ENCODE peak calls at places on chromosome 13, in five cellular contexts. W is HCT116, D is H1, T is SK-N-SH, B is GM12878. X is an unnamed sample.

GRCh38 chr13:42946927-42947326 is 45.1 kb downstream of the EPSTI1 start:
- DNase-seq in B (no peak), D (no peak), W (no peak), T (no peak), X (no peak)

GRCh38 chr13:110885966-110886365 is 28.9 kb downstream of the ANKRD10 start:
- DNase-seq in T (no peak), B (no peak), D (no peak), W (no peak), X (no peak)

GRCh38 chr13:109707044-109707794 is 79.2 kb downstream of the IRS2 start:
- DNase-seq in W (no peak), B (no peak), T (no peak), D (no peak), X (no peak)

GRCh38 chr13:114166381-114167131 is 12.5 kb upstream of the CFAP97D2 start:
- DNase-seq in B (no peak), T (peak), W (no peak), D (no peak), X (no peak)

GRCh38 chr13:108214511-108215383 is 589 bp downstream of the LIG4 start:
- DNase-seq in T (peak), B (no peak), D (no peak), W (no peak), X (no peak)

GRCh38 chr13:44493213-44493812 is 82.8 kb downstream of the TSC22D1 start:
- DNase-seq in D (no peak), T (no peak), B (no peak), W (no peak), X (no peak)

GRCh38 chr13:46170687-46171086 is 11.3 kb downstream of the LCP1 start:
- DNase-seq in D (no peak), B (no peak), W (no peak), T (no peak), X (no peak)

GRCh38 chr13:110133425-110134235 is 173.3 kb downstream of the COL4A1 start:
- DNase-seq in W (no peak), B (no peak), T (no peak), D (no peak), X (no peak)

GRCh38 chr13:29681859-29682258 is 86.4 kb upstream of the SLC7A1 start:
- DNase-seq in B (no peak), D (no peak), W (no peak), T (no peak), X (no peak)

GRCh38 chr13:49869514-49869913 is 66.6 kb downstream of the SPRYD7 start:
- DNase-seq in T (peak), W (no peak), D (peak), B (no peak), X (peak)

GRCh38 chr13:26538363-26539317 is 18.8 kb upstream of the WASF3 start:
- DNase-seq in D (no peak), B (no peak), W (no peak), T (no peak), X (no peak)

GRCh38 chr13:27404680-27405079 is 19.7 kb upstream of the GTF3A start:
- DNase-seq in D (no peak), W (no peak), B (no peak), T (no peak), X (no peak)

GRCh38 chr13:77831870-77832269 is 86.8 kb downstream of the EDNRB start:
- DNase-seq in D (no peak), T (no peak), W (no peak), B (no peak), X (no peak)

GRCh38 chr13:87669379-87669978 is 1.7 kb upstream of the SLITRK5 start:
- DNase-seq in D (no peak), W (no peak), B (no peak), T (peak), X (no peak)

GRCh38 chr13:99605417-99606321 is 104.4 kb downstream of the TM9SF2 start:
- DNase-seq in W (peak), D (no peak), B (no peak), T (peak), X (no peak)

GRCh38 chr13:39462456-39462855 is 140.5 kb downstream of the LHFPL6 start:
- DNase-seq in D (no peak), B (no peak), T (no peak), W (no peak), X (no peak)

GRCh38 chr13:94128430-94128829 is 351.1 kb downstream of the DCT start:
- DNase-seq in W (no peak), B (no peak), T (no peak), D (no peak), X (no peak)

GRCh38 chr13:75687145-75687763 is 51.1 kb downstream of the LMO7 start:
- DNase-seq in W (peak), T (peak), D (no peak), B (no peak), X (no peak)

GRCh38 chr13:72221276-72221962 is 354.4 kb upstream of the DACH1 start:
- DNase-seq in W (peak), T (no peak), B (no peak), D (peak), X (peak)

GRCh38 chr13:94301487-94301886 is 178.0 kb downstream of the DCT start:
- DNase-seq in T (no peak), W (no peak), B (no peak), D (no peak), X (no peak)

GRCh38 chr13:30148791-30149190 is 158.6 kb downstream of the KATNAL1 start:
- DNase-seq in D (no peak), W (no peak), T (no peak), B (no peak), X (no peak)

GRCh38 chr13:27956576-27957300 is 12.4 kb downstream of the CDX2 start:
- DNase-seq in B (no peak), D (no peak), T (no peak), W (no peak), X (no peak)

GRCh38 chr13:46521921-46522691 is 30.9 kb upstream of the LRCH1 start:
- DNase-seq in W (no peak), T (peak), D (no peak), B (no peak), X (no peak)

GRCh38 chr13:42832341-42833153 is 51.2 kb downstream of the FAM216B start:
- DNase-seq in B (no peak), T (no peak), D (no peak), W (no peak), X (no peak)

GRCh38 chr13:113351514-113352026 is 12.4 kb downstream of the GRTP1 start:
- DNase-seq in T (no peak), B (no peak), D (no peak), W (no peak), X (no peak)

GRCh38 chr13:92390217-92390616 is 836.4 kb upstream of the GPC6 start:
- DNase-seq in B (no peak), T (no peak), W (no peak), D (no peak), X (no peak)

GRCh38 chr13:25608181-25608580 is 236.4 kb downstream of the ATP8A2 start:
- DNase-seq in W (no peak), B (no peak), D (no peak), T (no peak), X (no peak)

GRCh38 chr13:94233401-94233800 is 246.1 kb downstream of the DCT start:
- DNase-seq in D (no peak), T (no peak), B (no peak), W (no peak), X (no peak)

GRCh38 chr13:65894049-65894448 is 1336.1 kb downstream of the PCDH9 start:
- DNase-seq in B (no peak), T (no peak), D (no peak), W (no peak), X (no peak)

GRCh38 chr13:111361046-111361872 is 40.8 kb downstream of the TEX29 start:
- DNase-seq in D (no peak), T (no peak), B (no peak), W (no peak), X (no peak)

GRCh38 chr13:48818495-48818961 is 157.2 kb upstream of the FNDC3A start:
- DNase-seq in T (no peak), B (no peak), D (no peak), W (no peak), X (no peak)

GRCh38 chr13:92808007-92808406 is 418.6 kb upstream of the GPC6 start:
- DNase-seq in D (no peak), B (no peak), T (no peak), W (no peak), X (no peak)

GRCh38 chr13:105603283-105603682 is 932.2 kb downstream of the EFNB2 start:
- DNase-seq in D (no peak), B (no peak), T (peak), W (no peak), X (no peak)

GRCh38 chr13:73993661-73994060 is 140.5 kb downstream of the KLF12 start:
- DNase-seq in W (no peak), T (no peak), D (no peak), B (no peak), X (no peak)
- H3K9ac ChIP-seq in W (no peak), T (no peak), D (no peak), B (no peak), X (no peak)

GRCh38 chr13:74573654-74574053 is 439.4 kb upstream of the KLF12 start:
- DNase-seq in T (no peak), B (no peak), D (no peak), W (no peak), X (peak)

GRCh38 chr13:74574964-74575728 is 440.9 kb upstream of the KLF12 start:
- DNase-seq in W (no peak), D (no peak), B (no peak), T (peak), X (peak)

GRCh38 chr13:74575729-74576125 is 441.5 kb upstream of the KLF12 start:
- DNase-seq in D (no peak), B (no peak), W (no peak), T (peak), X (peak)

GRCh38 chr13:74571811-74572210 is 437.6 kb upstream of the KLF12 start:
- DNase-seq in T (no peak), W (no peak), B (no peak), D (no peak), X (no peak)

GRCh38 chr13:74576504-74576903 is 442.3 kb upstream of the KLF12 start:
- DNase-seq in T (no peak), B (no peak), W (no peak), D (no peak), X (no peak)
- H3K4me3 ChIP-seq in T (no peak), B (no peak), W (no peak), D (no peak), X (no peak)

GRCh38 chr13:23288564-23288963 is 107.8 kb downstream of the SGCG start:
- DNase-seq in D (no peak), B (no peak), T (no peak), W (no peak), X (no peak)
- TF ChIP-seq YY1 in D (no peak), B (no peak), T (no peak), W (no peak), X (no peak)

GRCh38 chr13:20336761-20337160 is 104.6 kb upstream of the GJB6 start:
- DNase-seq in W (no peak), T (no peak), B (no peak), D (no peak), X (no peak)

GRCh38 chr13:20342326-20342725 is 110.2 kb upstream of the GJB6 start:
- DNase-seq in T (no peak), B (no peak), W (no peak), D (no peak), X (no peak)

GRCh38 chr13:20340136-20340758 is 108.1 kb upstream of the GJB6 start:
- DNase-seq in W (no peak), B (no peak), D (no peak), T (no peak), X (no peak)

GRCh38 chr13:20337894-20338551 is 105.9 kb upstream of the GJB6 start:
- DNase-seq in D (no peak), W (no peak), B (peak), T (no peak), X (no peak)

DNA sequence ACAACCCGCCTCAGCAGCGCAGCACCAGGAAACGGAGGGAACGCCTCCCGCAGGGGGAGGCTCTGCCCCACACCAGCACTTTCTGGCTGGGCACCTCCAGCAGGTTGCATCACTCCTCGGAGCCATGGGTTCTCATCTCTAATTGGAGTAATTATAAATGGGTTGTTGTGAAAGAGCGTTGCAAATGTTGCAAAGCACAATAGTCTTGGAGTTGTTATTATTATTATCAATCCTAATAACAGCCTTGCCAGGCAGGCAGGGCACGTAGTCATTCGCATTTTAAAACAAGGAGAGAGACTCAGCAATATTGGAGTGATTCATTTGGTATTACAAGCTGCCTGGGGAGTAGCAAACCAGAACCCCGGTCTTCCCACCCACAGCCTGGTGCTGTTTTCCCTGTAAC is 108.6 kb upstream of the GJB6 start:
- DNase-seq in W (no peak), B (no peak), T (no peak), D (no peak), X (no peak)
- H3K9ac ChIP-seq in W (no peak), B (no peak), T (no peak), D (no peak), X (no peak)

DNA sequence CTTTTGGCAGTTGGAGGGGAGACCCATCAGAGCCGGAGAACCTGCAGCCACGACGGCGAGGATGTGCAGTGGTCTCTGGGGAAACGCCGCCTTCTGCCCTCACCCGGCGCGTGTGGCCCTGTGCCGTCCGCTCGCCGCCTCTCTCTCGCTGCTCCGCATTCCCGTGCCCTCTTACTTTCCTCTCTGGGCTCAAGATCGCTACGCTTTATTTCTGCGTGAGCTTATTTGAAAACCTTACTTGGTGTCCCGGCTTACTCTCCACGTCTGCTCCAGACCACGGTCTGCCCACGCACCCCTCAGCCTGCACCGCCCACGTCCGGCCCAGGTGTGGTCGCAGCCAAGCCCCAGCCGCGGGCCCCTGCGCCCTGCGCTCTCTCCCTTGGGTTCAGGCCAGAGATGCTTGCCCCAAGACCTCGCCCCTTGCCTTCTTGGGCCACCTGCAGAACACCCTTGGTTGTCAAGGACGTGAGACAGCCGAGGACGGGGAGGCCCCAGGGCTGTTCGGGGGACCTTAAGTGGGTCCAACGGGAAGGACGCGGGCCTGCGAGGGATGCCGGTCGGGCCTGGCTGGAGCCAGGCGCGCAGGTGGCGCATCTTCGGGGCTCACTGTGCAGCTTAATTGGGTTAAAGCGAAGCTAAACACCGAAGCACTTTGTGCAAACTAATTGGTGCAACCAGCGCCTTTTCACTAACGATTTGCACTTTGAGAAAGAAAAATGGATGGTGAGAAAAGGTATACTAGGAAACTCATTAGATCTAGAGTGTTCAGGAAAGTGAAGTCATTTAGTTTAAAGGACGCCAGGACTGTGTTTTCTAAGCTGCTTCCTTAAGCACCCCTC is 2.1 kb upstream of the MAB21L1 start:
- DNase-seq in D (no peak), T (peak), W (no peak), B (no peak), X (no peak)
- H3K4me3 ChIP-seq in D (peak), T (peak), W (no peak), B (no peak), X (peak)

DNA sequence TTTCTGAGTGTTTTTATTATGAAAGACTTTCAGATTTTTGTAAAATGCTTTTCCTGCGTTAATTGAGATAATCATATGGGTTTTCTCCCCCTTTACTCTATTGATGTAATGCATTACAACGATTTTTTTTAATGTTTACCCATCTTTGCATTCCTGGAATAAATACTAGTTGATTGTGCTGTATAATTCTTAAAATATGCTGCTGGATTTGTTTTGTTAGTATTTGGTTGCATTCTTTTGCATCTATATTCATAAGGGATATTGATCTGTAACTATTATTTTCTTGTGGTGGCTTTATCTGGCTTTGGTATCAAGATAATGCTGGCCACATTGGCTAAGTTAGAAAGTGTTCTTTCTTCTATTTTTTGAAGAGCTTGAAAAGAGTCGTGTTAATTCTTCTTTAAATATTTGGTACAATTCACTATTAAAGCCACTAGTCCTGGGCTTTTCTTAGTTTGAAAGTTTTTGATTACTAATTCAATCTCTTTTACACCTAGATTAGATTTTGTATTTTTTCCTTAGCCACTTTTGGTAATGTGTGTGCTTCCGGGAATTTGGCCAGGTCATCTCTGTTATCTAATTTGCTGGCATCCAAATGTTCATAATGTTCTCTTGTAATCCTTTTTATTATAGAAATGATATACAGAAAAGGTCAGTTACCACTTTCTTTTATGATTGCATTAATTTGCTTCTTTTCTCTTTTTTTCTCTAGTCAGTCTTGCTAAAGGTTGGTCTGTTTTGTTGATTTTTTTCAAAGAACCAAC is 29.8 kb downstream of the KL start:
- DNase-seq in D (no peak), W (no peak), B (no peak), T (no peak), X (no peak)
- TF ChIP-seq YY1 in D (no peak), W (no peak), B (no peak), T (no peak), X (no peak)

DNA sequence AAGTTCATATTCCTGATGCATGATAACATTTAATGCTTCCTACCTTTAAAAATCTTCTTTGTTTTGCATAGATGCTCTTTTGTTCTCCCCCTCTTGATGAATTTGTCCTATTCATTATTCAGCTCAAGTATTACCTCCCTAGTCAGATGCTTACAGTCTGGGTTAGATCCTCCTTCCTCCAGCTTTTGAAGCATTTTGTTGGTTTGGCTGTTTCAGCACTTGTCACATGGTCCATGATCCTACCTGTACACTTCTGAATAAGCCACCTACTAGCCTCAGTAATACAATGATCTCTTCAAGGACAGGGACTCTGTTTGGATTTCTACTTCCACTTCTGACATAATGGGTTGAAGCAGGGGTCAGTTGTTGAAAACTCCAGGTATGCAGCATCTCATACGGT is 37.4 kb downstream of the N4BP2L1 start:
- DNase-seq in W (no peak), T (no peak), B (no peak), D (no peak), X (no peak)
- H3K9ac ChIP-seq in W (no peak), T (no peak), B (no peak), D (peak), X (no peak)

DNA sequence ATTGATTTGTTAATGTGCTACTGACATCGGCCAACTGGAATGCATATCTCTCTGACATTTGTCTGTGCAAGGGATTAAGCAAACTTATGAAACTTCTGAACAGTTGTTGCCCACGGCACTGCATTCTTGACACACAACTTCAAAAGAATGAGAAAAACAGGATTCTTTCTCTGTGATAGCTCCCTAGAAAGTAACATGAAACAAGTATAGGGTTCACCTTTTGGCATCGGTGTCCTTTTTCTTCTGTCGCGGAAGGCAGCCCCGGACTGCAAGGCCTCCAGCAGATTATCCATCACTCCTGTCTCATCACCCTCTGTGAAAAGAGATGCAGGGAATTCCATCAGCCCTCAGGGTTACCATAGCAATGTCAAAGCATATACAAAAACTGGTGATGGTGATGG is 389.2 kb downstream of the DIAPH3 start:
- DNase-seq in B (no peak), W (no peak), T (no peak), D (no peak), X (no peak)
- H3K4me3 ChIP-seq in B (no peak), W (no peak), T (peak), D (no peak), X (no peak)

GRCh38 chr13:38255600-38255999 is 94.1 kb upstream of the UFM1 start:
- DNase-seq in B (no peak), T (no peak), D (no peak), W (no peak), X (no peak)
- TF ChIP-seq YY1 in B (no peak), T (no peak), D (no peak), W (no peak), X (no peak)